ENCODE peak calls at places on chromosomes 3 and 15, in ten cellular contexts. D, W, O, L, B, X, C, F, J and G are unnamed samples. For H3K36me3, the result is how much of the 10 kb centered on the place peaks cover.

GRCh38 chr15:86611392-86612040 is 531.8 kb downstream of the AGBL1 start:
- DNase-seq in D (no peak), W (peak), O (no peak), L (no peak), B (peak), X (no peak), C (no peak), F (peak), J (no peak), G (peak)

GRCh38 chr15:64774556-64775523 is 549 bp downstream of the RBPMS2 start:
- DNase-seq in D (no peak), W (no peak), O (peak), L (no peak), B (no peak), X (peak), C (no peak), F (no peak), J (peak), G (peak)

GRCh38 chr3:9125278-9125951 is 124.0 kb downstream of the SRGAP3 start:
- DNase-seq in D (no peak), W (no peak), O (no peak), L (no peak), B (no peak), X (no peak), C (no peak), F (no peak), J (no peak), G (no peak)

GRCh38 chr3:188270423-188270972 is 116.5 kb downstream of the LPP start:
- DNase-seq in D (peak), W (no peak), O (no peak), L (no peak), B (no peak), X (no peak), C (no peak), F (no peak), J (no peak), G (peak)

GRCh38 chr3:141797819-141798405 is 34.7 kb downstream of the GRK7 start:
- DNase-seq in D (no peak), W (no peak), O (peak), L (no peak), B (no peak), X (peak), C (no peak), F (no peak), J (no peak), G (no peak)

GRCh38 chr15:70251246-70251990 is 153.7 kb upstream of the TLE3 start:
- DNase-seq in D (no peak), W (no peak), O (no peak), L (no peak), B (peak), X (peak), C (no peak), F (no peak), J (no peak), G (peak)

GRCh38 chr3:184648726-184649125 is 63.1 kb downstream of the MAGEF1 start:
- DNase-seq in D (no peak), W (no peak), O (no peak), L (no peak), B (no peak), X (no peak), C (no peak), F (no peak), J (no peak), G (peak)

GRCh38 chr3:55264933-55265332 is 222.2 kb downstream of the WNT5A start:
- DNase-seq in D (no peak), W (no peak), O (no peak), L (no peak), B (no peak), X (no peak), C (no peak), F (no peak), J (no peak), G (no peak)

GRCh38 chr3:57557088-57557537 is 1.0 kb downstream of the PDE12 start:
- DNase-seq in D (peak), W (peak), O (peak), L (peak), B (peak), X (peak), C (peak), F (peak), J (peak), G (peak)

GRCh38 chr3:188974856-188975611 is 196.7 kb upstream of the TPRG1 start:
- DNase-seq in D (no peak), W (peak), O (no peak), L (no peak), B (no peak), X (no peak), C (no peak), F (peak), J (no peak), G (no peak)

GRCh38 chr3:181623924-181624694 is 87.6 kb upstream of the SOX2 start:
- DNase-seq in D (no peak), W (no peak), O (no peak), L (no peak), B (no peak), X (peak), C (no peak), F (no peak), J (peak), G (peak)

GRCh38 chr3:99910752-99911151 is 93.1 kb downstream of the CMSS1 start:
- DNase-seq in D (no peak), W (no peak), O (no peak), L (no peak), B (no peak), X (no peak), C (no peak), F (no peak), J (no peak), G (no peak)

GRCh38 chr3:99907959-99908544 is 90.4 kb downstream of the CMSS1 start:
- DNase-seq in D (no peak), W (no peak), O (no peak), L (no peak), B (no peak), X (no peak), C (no peak), F (no peak), J (no peak), G (no peak)

GRCh38 chr3:99915911-99916310 is 98.2 kb downstream of the CMSS1 start:
- DNase-seq in D (no peak), W (no peak), O (no peak), L (no peak), B (no peak), X (no peak), C (no peak), F (no peak), J (no peak), G (no peak)

GRCh38 chr3:99909714-99910508 is 92.2 kb downstream of the CMSS1 start:
- DNase-seq in D (peak), W (no peak), O (no peak), L (no peak), B (no peak), X (no peak), C (no peak), F (no peak), J (no peak), G (peak)

GRCh38 chr3:99911433-99911832 is 93.8 kb downstream of the CMSS1 start:
- DNase-seq in D (no peak), W (no peak), O (no peak), L (no peak), B (no peak), X (no peak), C (no peak), F (no peak), J (peak), G (no peak)
- H3K27ac ChIP-seq in D (no peak), W (no peak), O (no peak), L (no peak), B (no peak), X (no peak), C (no peak), F (no peak), J (no peak), G (peak)

GRCh38 chr3:100717063-100717462 is 7.8 kb downstream of the TFG start:
- DNase-seq in D (no peak), W (no peak), O (no peak), L (no peak), B (no peak), X (no peak), C (no peak), F (no peak), J (no peak), G (no peak)
- H3K36me3 ChIP-seq in D (under half), W (half or more), O (under half), L (under half), B (under half), X (under half), C (half or more), F (under half), J (under half), G (under half)

GRCh38 chr3:52535411-52536111 is 844 bp upstream of the UQCC5 start:
- DNase-seq in D (no peak), W (no peak), O (peak), L (peak), B (no peak), X (no peak), C (no peak), F (no peak), J (no peak), G (no peak)

GRCh38 chr3:52537726-52538421 is 1.5 kb downstream of the UQCC5 start:
- DNase-seq in D (no peak), W (peak), O (peak), L (peak), B (no peak), X (no peak), C (no peak), F (no peak), J (no peak), G (no peak)

GRCh38 chr3:52536369-52537164 is at the start of gene UQCC5:
- DNase-seq in D (peak), W (peak), O (peak), L (peak), B (peak), X (peak), C (peak), F (peak), J (peak), G (peak)

GRCh38 chr3:52536112-52536368 is 365 bp upstream of the UQCC5 start:
- DNase-seq in D (no peak), W (no peak), O (no peak), L (no peak), B (no peak), X (no peak), C (no peak), F (no peak), J (no peak), G (no peak)

GRCh38 chr3:52537165-52537635 is 795 bp downstream of the UQCC5 start:
- DNase-seq in D (no peak), W (no peak), O (no peak), L (no peak), B (no peak), X (no peak), C (no peak), F (no peak), J (no peak), G (no peak)
- H3K27ac ChIP-seq in D (peak), W (peak), O (peak), L (peak), B (peak), X (peak), C (peak), F (peak), J (peak), G (peak)

DNA sequence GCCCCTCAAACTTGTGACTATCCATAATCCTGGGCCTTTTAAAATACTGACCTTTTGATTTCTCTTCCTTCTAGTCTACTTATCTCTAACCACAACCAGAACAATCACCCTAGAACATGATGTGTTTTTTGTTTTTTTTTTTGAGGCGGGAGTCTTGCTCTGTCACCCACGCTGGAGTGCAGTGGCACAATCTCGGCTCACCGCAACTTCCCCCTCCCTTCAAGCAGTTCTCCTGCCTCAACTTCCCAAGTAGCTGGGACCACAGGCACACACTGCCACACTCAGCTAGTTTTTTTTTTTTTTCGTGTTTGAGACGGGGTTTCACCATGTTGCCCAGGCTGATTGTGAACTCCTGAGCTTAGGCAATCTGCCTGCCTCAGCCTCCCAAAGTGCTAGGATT is 25.1 kb downstream of the VPS39 start:
- DNase-seq in D (no peak), W (no peak), O (no peak), L (no peak), B (no peak), X (no peak), C (peak), F (no peak), J (no peak), G (no peak)
- H3K36me3 ChIP-seq in D (under half), W (half or more), O (under half), L (under half), B (under half), X (under half), C (half or more), F (half or more), J (under half), G (under half)

DNA sequence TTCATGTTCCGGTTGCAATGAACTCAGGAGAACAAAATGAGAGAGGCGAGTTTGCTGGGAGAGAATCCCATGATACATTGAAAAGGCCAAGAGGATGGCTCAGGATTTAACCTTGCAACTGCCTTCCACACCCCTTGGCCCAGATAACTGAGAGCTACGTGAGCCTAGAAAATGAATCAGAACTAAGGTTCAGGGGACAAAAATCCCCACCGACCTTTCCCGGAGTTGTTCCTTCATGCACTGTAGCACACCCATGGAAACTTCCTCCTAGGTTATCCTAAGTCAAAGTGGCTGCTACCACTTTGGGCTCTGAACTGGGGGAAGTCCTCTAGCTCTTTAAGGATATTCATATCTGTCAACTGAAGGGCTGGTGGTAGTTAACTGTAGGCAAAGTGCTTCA is 58.3 kb upstream of the SLC4A7 start:
- DNase-seq in D (no peak), W (no peak), O (no peak), L (no peak), B (no peak), X (no peak), C (no peak), F (no peak), J (no peak), G (no peak)
- H3K27ac ChIP-seq in D (no peak), W (no peak), O (no peak), L (no peak), B (no peak), X (no peak), C (no peak), F (no peak), J (no peak), G (no peak)

GRCh38 chr3:121520510-121520909 is 25.3 kb downstream of the POLQ start:
- DNase-seq in D (no peak), W (no peak), O (no peak), L (no peak), B (no peak), X (no peak), C (no peak), F (no peak), J (no peak), G (no peak)
- H3K36me3 ChIP-seq in D (under half), W (under half), O (under half), L (under half), B (under half), X (under half), C (under half), F (under half), J (under half), G (under half)